ENCODE peak calls at places on chromosomes 3 and 15, in four cellular contexts. A, T, R and V are unnamed samples.

GRCh38 chr3:159781867-159782266 is 206.8 kb upstream of the IL12A start:
- DNase-seq in R (no peak), A (no peak), T (no peak), V (no peak)

GRCh38 chr3:160660899-160661298 is 16.1 kb upstream of the ARL14 start:
- DNase-seq in T (no peak), R (no peak), A (no peak), V (no peak)

GRCh38 chr15:83284563-83285283 is at the start of gene BNC1:
- DNase-seq in R (no peak), T (no peak), A (no peak), V (peak)

GRCh38 chr3:168061332-168061996 is 34.3 kb downstream of the GOLIM4 start:
- DNase-seq in R (peak), T (no peak), A (no peak), V (no peak)

GRCh38 chr3:105958237-105959000 is 89.6 kb upstream of the CBLB start:
- DNase-seq in T (no peak), A (no peak), R (no peak), V (no peak)

GRCh38 chr3:19652336-19652735 is 281.7 kb downstream of the EFHB start:
- DNase-seq in A (no peak), T (no peak), R (no peak), V (no peak)

GRCh38 chr15:92521624-92522008 is 127.9 kb downstream of the ST8SIA2 start:
- DNase-seq in T (peak), A (peak), R (peak), V (peak)

GRCh38 chr15:98147415-98147814 is 186.9 kb downstream of the ARRDC4 start:
- DNase-seq in R (no peak), A (no peak), T (peak), V (no peak)

GRCh38 chr3:42165211-42165610 is 74.1 kb downstream of the TRAK1 start:
- DNase-seq in T (no peak), A (no peak), R (no peak), V (no peak)

GRCh38 chr3:52495777-52496602 is 852 bp downstream of the STAB1 start:
- DNase-seq in R (peak), A (no peak), T (no peak), V (no peak)

GRCh38 chr3:43754316-43754715 is 63.6 kb downstream of the ABHD5 start:
- DNase-seq in A (no peak), R (no peak), T (no peak), V (no peak)

GRCh38 chr15:74291101-74292071 is 55.3 kb downstream of the CCDC33 start:
- DNase-seq in A (peak), R (peak), T (peak), V (peak)

GRCh38 chr15:68542771-68543544 is 35.8 kb upstream of the CORO2B start:
- DNase-seq in A (no peak), R (peak), T (no peak), V (no peak)

GRCh38 chr3:142896201-142896755 is 7.4 kb upstream of the PCOLCE2 start:
- DNase-seq in R (no peak), T (no peak), A (no peak), V (no peak)

GRCh38 chr3:126376464-126376863 is 18.2 kb upstream of the CFAP100 start:
- DNase-seq in T (no peak), R (no peak), A (no peak), V (no peak)

GRCh38 chr3:52278510-52279069 is at the start of gene WDR82:
- DNase-seq in A (peak), R (peak), T (peak), V (peak)

GRCh38 chr3:194212869-194213320 is 76.9 kb downstream of the HES1 start:
- DNase-seq in A (no peak), T (peak), R (no peak), V (peak)

GRCh38 chr3:181631901-181632300 is 79.8 kb upstream of the SOX2 start:
- DNase-seq in R (no peak), T (no peak), A (no peak), V (no peak)

GRCh38 chr15:44087578-44088190 is 107.4 kb downstream of the FRMD5 start:
- DNase-seq in A (peak), T (no peak), R (no peak), V (no peak)

GRCh38 chr3:155737844-155738460 is 6.9 kb downstream of the PLCH1 start:
- DNase-seq in R (peak), A (peak), T (no peak), V (no peak)

DNA sequence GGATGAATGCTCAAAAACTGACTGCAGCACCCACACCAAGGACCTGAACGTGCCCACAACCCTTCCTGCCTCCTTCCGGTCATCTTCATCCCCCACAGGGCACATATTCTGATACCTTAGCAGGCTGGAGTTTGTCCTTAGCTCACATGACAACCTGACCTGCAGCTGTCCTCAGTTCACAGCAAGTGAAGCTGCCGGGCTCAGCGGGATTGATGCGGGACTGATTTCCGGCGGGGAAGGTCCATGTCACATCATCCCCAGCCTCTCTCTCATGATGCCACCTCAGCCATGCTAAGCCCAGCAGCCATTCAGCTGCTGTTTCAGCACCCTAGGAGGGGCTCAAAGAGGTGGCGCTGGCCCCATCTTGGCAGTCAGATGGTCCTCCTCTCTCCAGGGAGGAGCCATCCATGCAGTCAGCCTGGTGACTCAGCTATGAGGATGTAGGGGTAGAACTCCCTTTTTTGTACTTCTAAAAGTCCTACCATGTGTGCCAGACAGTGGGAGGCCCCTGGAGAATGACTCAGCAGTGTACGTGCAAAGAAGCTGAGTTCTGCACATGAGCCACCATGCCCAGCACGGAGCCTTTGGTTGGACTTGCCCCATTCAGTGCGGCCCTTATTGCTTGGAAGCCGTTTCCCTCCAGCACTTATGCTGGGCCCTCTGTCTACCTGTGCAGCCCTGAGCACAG is 9.5 kb downstream of the CA12 start:
- DNase-seq in R (no peak), T (peak), A (peak), V (no peak)
- TF ChIP-seq MAX in R (no peak), T (no peak), A (peak), V (no peak)

GRCh38 chr3:129162729-129163579 is 2.1 kb upstream of the ISY1 start:
- DNase-seq in R (peak), A (no peak), T (peak), V (no peak)

GRCh38 chr3:129161860-129162271 is 1.0 kb upstream of the ISY1 start:
- DNase-seq in T (peak), R (peak), A (no peak), V (peak)

GRCh38 chr3:129164500-129164899 is 3.6 kb upstream of the ISY1 start:
- DNase-seq in R (no peak), A (no peak), T (no peak), V (no peak)

GRCh38 chr3:129166579-129167332 is 5.9 kb upstream of the ISY1 start:
- DNase-seq in T (no peak), R (no peak), A (no peak), V (no peak)

GRCh38 chr3:129160891-129161859 is at the start of gene ISY1:
- DNase-seq in A (peak), T (peak), R (peak), V (peak)
- TF ChIP-seq EZH2 in A (no peak), T (no peak), R (no peak), V (no peak)

GRCh38 chr3:12303532-12303931 is 14.7 kb downstream of the PPARG start:
- DNase-seq in A (no peak), R (no peak), T (no peak), V (no peak)
- TF ChIP-seq SIN3A in A (no peak), R (no peak), T (no peak), V (no peak)

DNA sequence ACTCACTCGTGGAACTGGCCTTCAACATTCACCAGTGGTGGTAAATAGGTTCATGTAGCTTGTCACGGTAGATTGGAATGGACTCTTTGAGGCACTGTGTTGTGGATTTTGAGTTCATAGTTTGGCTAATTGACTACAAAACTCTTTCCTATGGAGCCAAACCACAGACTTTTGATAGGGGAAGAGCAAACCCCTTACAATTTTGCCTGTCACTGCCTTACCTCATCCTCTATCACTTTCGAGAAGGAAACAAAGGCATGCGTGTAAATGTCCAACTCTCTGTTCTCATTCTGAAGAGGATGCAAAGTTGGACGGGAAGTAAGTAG is 521.0 kb upstream of the MDFIC2 start:
- DNase-seq in A (no peak), R (no peak), T (no peak), V (no peak)
- TF ChIP-seq MAX in A (no peak), R (no peak), T (no peak), V (no peak)

DNA sequence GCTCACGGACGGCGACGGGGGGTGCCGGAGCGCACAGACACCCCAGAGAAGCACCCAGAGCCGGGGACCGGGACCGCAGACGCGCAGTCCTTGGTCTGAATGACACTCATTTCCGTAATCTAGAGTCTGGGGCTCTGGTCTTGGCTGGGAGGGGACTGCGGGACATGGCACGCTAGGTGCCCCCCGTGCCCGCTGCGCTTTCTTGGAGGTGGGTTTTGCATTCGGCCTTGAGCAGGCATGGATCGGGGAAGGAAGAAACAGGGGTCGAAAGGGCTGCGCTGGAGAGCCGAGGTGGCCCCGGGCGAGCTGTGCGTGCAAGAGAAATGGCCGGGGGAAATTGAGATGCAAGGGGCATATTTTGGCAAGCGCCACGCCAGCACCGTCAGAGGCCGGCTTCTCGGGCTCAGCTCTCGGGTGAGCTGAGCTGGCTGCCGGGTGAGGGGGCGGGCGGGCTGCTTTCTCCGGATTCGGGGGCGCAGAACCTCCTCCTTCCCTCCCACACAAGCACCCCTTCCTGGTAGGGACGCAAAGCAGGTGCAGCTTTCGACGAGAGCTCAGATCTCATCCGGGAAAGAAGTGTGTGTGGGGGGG is 867 bp upstream of the NTRK3 start:
- DNase-seq in A (no peak), R (no peak), T (no peak), V (no peak)
- TF ChIP-seq EZH2 in A (no peak), R (no peak), T (no peak), V (no peak)

GRCh38 chr3:134748698-134749097 is 46.4 kb upstream of the EPHB1 start:
- DNase-seq in R (no peak), A (no peak), T (no peak), V (peak)
- TF ChIP-seq SIN3A in R (no peak), A (no peak), T (no peak), V (no peak)

GRCh38 chr15:58040117-58040516 is 25.4 kb downstream of the ALDH1A2 start:
- DNase-seq in R (no peak), A (no peak), T (no peak), V (no peak)

GRCh38 chr15:58037902-58038301 is 27.6 kb downstream of the ALDH1A2 start:
- DNase-seq in T (no peak), R (no peak), A (no peak), V (no peak)

GRCh38 chr15:58039260-58040035 is 26.1 kb downstream of the ALDH1A2 start:
- DNase-seq in T (no peak), R (no peak), A (no peak), V (no peak)

GRCh38 chr15:58036579-58036978 is 28.9 kb downstream of the ALDH1A2 start:
- DNase-seq in R (no peak), T (no peak), A (no peak), V (no peak)

GRCh38 chr15:58038426-58039106 is 26.9 kb downstream of the ALDH1A2 start:
- DNase-seq in T (no peak), R (no peak), A (no peak), V (no peak)
- TF ChIP-seq MAX in T (no peak), R (no peak), A (no peak), V (no peak)

GRCh38 chr15:59995568-59996349 is 8.4 kb upstream of the FOXB1 start:
- DNase-seq in R (no peak), T (no peak), A (no peak), V (no peak)

GRCh38 chr15:59997070-59997701 is 6.9 kb upstream of the FOXB1 start:
- DNase-seq in A (no peak), R (no peak), T (peak), V (peak)

GRCh38 chr15:59994855-59995557 is 9.1 kb upstream of the FOXB1 start:
- DNase-seq in A (no peak), T (no peak), R (no peak), V (no peak)

GRCh38 chr15:59998256-59999063 is 5.7 kb upstream of the FOXB1 start:
- DNase-seq in T (no peak), R (no peak), A (no peak), V (no peak)

DNA sequence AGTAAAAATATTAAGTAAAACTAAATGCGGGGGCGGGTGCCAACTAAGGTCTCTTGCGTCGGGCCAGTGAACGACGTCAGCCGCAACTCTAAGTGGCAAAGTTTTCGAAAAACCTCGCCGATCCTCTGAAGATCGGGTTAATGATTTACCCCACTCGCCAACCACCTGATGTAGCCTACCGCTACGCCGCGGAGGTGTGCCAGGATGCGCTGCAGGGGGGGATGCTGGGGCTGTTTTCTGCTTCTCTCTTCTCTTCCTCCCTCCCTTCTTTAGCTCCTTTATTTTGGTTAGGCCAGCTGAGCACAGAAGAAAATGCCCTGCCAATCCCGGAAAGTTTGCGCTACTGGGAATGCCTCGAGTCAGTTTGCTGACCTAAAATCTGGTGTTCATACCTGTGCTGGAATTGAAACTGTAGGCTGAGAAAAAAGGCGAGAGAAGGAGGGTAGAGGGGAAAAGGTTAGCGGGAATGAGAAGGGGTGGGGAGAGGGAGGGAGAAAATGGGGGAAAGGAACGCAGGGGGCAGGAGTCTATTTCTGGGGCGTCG is 7.5 kb upstream of the FOXB1 start:
- DNase-seq in R (peak), T (no peak), A (no peak), V (no peak)
- TF ChIP-seq EZH2 in R (peak), T (no peak), A (no peak), V (peak)

DNA sequence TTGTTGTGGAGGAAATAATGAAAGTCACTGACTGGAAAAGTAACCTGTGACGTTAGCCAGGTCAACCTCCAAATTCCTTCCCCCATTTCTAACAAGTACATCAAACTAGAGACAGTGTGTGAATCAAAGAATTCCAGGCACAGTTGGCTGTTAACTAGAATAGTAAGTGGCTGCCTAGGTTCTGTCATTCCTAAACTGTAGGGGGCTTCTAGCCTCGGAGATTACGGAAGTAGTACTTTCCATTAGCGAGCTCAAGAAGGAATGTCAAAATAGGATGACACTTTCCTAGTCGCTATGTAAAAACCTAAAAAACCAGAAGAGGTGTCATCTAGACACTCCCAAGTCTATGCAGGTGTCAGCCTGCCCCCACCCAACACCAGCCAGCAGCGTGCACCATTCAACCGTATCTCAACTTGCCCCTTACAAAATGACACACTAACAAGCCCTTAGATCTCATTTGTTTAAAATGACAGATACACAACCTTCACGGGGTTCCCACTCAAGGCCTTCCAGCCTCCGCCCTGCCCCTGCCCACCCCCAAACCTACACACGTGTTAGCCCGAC is 910 bp downstream of the INO80 start:
- DNase-seq in A (peak), R (peak), T (peak), V (no peak)
- TF ChIP-seq SIN3A in A (no peak), R (no peak), T (no peak), V (peak)